ENCODE peak calls at places on chromosomes 16 and 17, in nine cellular contexts. B is activated CD4-positive, alpha-beta T cell treated with anti-CD3 and anti-CD28 coated beads, Interleukin-2, amount 50 U/mL, for 4 hours; D is stimulated activated naive CD8-positive, alpha-beta T cell treated with anti-CD3 and anti-CD28 coated beads, Interleukin-15, Interleukin-2, amounts not matched to agents 100 U/mL and 50 U/mL, for 24 hours; X is Ammon's horn; H is H7; C is WTC11; E is choroid plexus epithelial cell; L is nephron progenitor cell; V is SW 1271. G is an unnamed sample.

GRCh38 chr16:50861926-50862325 is 120.0 kb downstream of the CYLD start:
- DNase-seq in B (no peak), D (no peak), X (no peak), H (no peak), C (no peak), E (peak; percentile 43), L (no peak), V (peak; percentile 17), G (no peak)

GRCh38 chr16:89828870-89829629 is 775 bp downstream of the SPIRE2 start:
- DNase-seq in B (no peak), D (no peak), X (no peak), H (peak; percentile 42), C (peak; percentile 50), E (no peak), L (no peak), V (no peak), G (peak; percentile 64)

GRCh38 chr16:78925071-78925714 is 675.3 kb downstream of the MAF start:
- DNase-seq in B (peak; percentile 2), D (peak; percentile 21), X (no peak), H (peak; percentile 70), C (peak; percentile 34), E (peak; percentile 1), L (no peak), V (no peak), G (peak; percentile 64)

GRCh38 chr17:82184761-82185160 is 27.9 kb downstream of the CCDC57 start:
- DNase-seq in B (no peak), D (no peak), X (peak; percentile 45), H (no peak), C (no peak), E (no peak), L (no peak), V (no peak), G (no peak)

GRCh38 chr16:88769617-88770458 is 15.2 kb downstream of the PIEZO1 start:
- DNase-seq in B (no peak), D (peak; percentile 57), X (no peak), H (peak; percentile 98), C (peak; percentile 78), E (peak; percentile 48), L (peak; percentile 74), V (no peak), G (peak; percentile 93)

GRCh38 chr17:43848601-43849000 is 1.6 kb downstream of the CD300LG start:
- DNase-seq in B (no peak), D (no peak), X (no peak), H (peak; percentile 10), C (no peak), E (no peak), L (no peak), V (no peak), G (no peak)

GRCh38 chr16:21324267-21324666 is 46.2 kb upstream of the CRYM start:
- DNase-seq in B (no peak), D (no peak), X (no peak), H (no peak), C (no peak), E (no peak), L (no peak), V (no peak), G (no peak)

GRCh38 chr16:14202697-14203096 is 131.6 kb downstream of the MRTFB start:
- DNase-seq in B (no peak), D (no peak), X (no peak), H (peak; percentile 13), C (no peak), E (peak; percentile 52), L (no peak), V (no peak), G (peak; percentile 57)

GRCh38 chr16:8806272-8806983 is 8.8 kb downstream of the PMM2 start:
- DNase-seq in B (no peak), D (no peak), X (peak; percentile 33), H (no peak), C (no peak), E (no peak), L (no peak), V (no peak), G (no peak)

GRCh38 chr17:37725601-37726146 is 19.2 kb downstream of the HNF1B start:
- DNase-seq in B (no peak), D (no peak), X (no peak), H (peak; percentile 64), C (no peak), E (no peak), L (no peak), V (no peak), G (no peak)

GRCh38 chr16:50925758-50926357 is 184.0 kb downstream of the CYLD start:
- DNase-seq in B (no peak), D (no peak), X (no peak), H (no peak), C (no peak), E (no peak), L (no peak), V (no peak), G (no peak)

G was measured in GM23338.